ENCODE peak calls at places on chromosomes 13 and 19, in six cellular contexts. One of them, this sample, is unnamed.

GRCh38 chr19:7373862-7374261 is 25.1 kb downstream of the ARHGEF18 start:
- DNase-seq in SJSA1: no peak
- DNase-seq in adrenal gland: no peak
- DNase-seq in psoas muscle: peak; percentile 23
- DNase-seq in heart right ventricle: no peak
- DNase-seq in heart left ventricle: no peak
- DNase-seq in this sample: no peak

GRCh38 chr19:6268382-6268771 is 11.4 kb downstream of the MLLT1 start:
- DNase-seq in psoas muscle: no peak
- DNase-seq in heart left ventricle: no peak
- DNase-seq in SJSA1: no peak
- DNase-seq in heart right ventricle: no peak
- DNase-seq in adrenal gland: no peak
- DNase-seq in this sample: no peak

GRCh38 chr19:6235031-6235951 is 44.5 kb downstream of the MLLT1 start:
- DNase-seq in heart left ventricle: no peak
- DNase-seq in SJSA1: no peak
- DNase-seq in heart right ventricle: no peak
- DNase-seq in psoas muscle: no peak
- DNase-seq in adrenal gland: no peak
- DNase-seq in this sample: peak; percentile 12

GRCh38 chr13:114112231-114112825 is 20.1 kb downstream of the RASA3 start:
- DNase-seq in psoas muscle: peak; percentile 46
- DNase-seq in heart left ventricle: no peak
- DNase-seq in SJSA1: no peak
- DNase-seq in heart right ventricle: no peak
- DNase-seq in adrenal gland: peak; percentile 8
- DNase-seq in this sample: no peak

GRCh38 chr13:88919970-88920628 is 1248.9 kb downstream of the SLITRK5 start:
- DNase-seq in psoas muscle: no peak
- DNase-seq in adrenal gland: no peak
- DNase-seq in SJSA1: no peak
- DNase-seq in heart right ventricle: no peak
- DNase-seq in heart left ventricle: no peak
- DNase-seq in this sample: no peak

GRCh38 chr13:49620170-49620621 is 8.1 kb upstream of the ARL11 start:
- DNase-seq in heart right ventricle: peak; percentile 29
- DNase-seq in psoas muscle: no peak
- DNase-seq in adrenal gland: no peak
- DNase-seq in heart left ventricle: no peak
- DNase-seq in SJSA1: no peak
- DNase-seq in this sample: no peak

GRCh38 chr13:27665333-27665732 is 43.6 kb downstream of the POLR1D start:
- DNase-seq in heart right ventricle: no peak
- DNase-seq in psoas muscle: no peak
- DNase-seq in SJSA1: no peak
- DNase-seq in heart left ventricle: no peak
- DNase-seq in adrenal gland: no peak
- DNase-seq in this sample: no peak

GRCh38 chr19:1221141-1221903 is 15.7 kb downstream of the STK11 start:
- DNase-seq in adrenal gland: peak; percentile 93
- DNase-seq in psoas muscle: peak; percentile 94
- DNase-seq in heart left ventricle: peak; percentile 75
- DNase-seq in SJSA1: peak; percentile 71
- DNase-seq in heart right ventricle: peak; percentile 79
- DNase-seq in this sample: peak; percentile 79

GRCh38 chr19:55504252-55504603 is 16.0 kb downstream of the SSC5D start:
- DNase-seq in psoas muscle: no peak
- DNase-seq in heart left ventricle: no peak
- DNase-seq in heart right ventricle: no peak
- DNase-seq in SJSA1: no peak
- DNase-seq in adrenal gland: no peak
- DNase-seq in this sample: no peak
- H3K4me3 ChIP-seq in psoas muscle: peak overlapping the region; percentile 52
- H3K4me3 ChIP-seq in heart left ventricle: peak overlapping the region; percentile 58
- H3K4me3 ChIP-seq in heart right ventricle: peak overlapping the region; percentile 55
- H3K4me3 ChIP-seq in SJSA1: peak overlapping the region; percentile 32
- H3K4me3 ChIP-seq in adrenal gland: no peak overlapping the region
- H3K4me3 ChIP-seq in this sample: peak overlapping the region; percentile 69

GRCh38 chr19:10220695-10221094 is 10.4 kb downstream of the S1PR2 start:
- DNase-seq in adrenal gland: no peak
- DNase-seq in SJSA1: no peak
- DNase-seq in heart left ventricle: no peak
- DNase-seq in psoas muscle: no peak
- DNase-seq in heart right ventricle: no peak
- DNase-seq in this sample: no peak
- H3K4me1 ChIP-seq in adrenal gland: no peaks in the 10 kb centered on the region
- H3K4me1 ChIP-seq in SJSA1: peaks cover 11% of the 10 kb centered on the region
- H3K4me1 ChIP-seq in heart left ventricle: no peaks in the 10 kb centered on the region
- H3K4me1 ChIP-seq in psoas muscle: no peaks in the 10 kb centered on the region
- H3K4me1 ChIP-seq in heart right ventricle: no peaks in the 10 kb centered on the region
- H3K4me1 ChIP-seq in this sample: peaks cover 13% of the 10 kb centered on the region

DNA sequence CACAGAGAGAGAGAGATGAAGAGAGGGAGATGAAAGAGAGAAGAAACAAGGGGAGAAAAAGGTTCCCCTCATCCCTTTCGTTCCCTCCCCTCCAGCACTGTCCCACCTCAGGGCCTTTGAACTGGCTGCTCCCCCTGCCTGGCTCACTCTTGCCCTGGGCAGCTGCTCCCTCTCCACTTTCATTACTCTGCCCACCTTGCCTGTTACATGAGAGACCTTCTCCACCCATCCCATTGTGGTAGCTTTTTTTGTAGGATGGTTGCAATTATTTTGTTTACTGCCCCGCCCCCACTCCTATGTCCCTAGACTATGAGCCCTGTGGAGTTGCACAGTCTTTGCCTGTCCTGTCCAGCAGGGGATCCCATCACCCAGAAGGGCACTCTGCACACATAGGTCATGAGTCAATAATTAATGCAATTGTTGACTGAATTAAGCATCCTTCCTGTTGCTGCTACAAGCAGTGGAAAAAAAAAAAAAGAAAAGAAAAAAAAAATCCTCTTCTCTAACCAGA is 14.1 kb downstream of the C19orf81 start:
- DNase-seq in adrenal gland: no peak
- DNase-seq in heart left ventricle: no peak
- DNase-seq in psoas muscle: no peak
- DNase-seq in SJSA1: no peak
- DNase-seq in heart right ventricle: no peak
- DNase-seq in this sample: no peak
- H3K27me3 ChIP-seq in adrenal gland: peaks cover 23% of the 10 kb centered on the region
- H3K27me3 ChIP-seq in heart left ventricle: peaks cover 31% of the 10 kb centered on the region
- H3K27me3 ChIP-seq in psoas muscle: peaks cover 27% of the 10 kb centered on the region
- H3K27me3 ChIP-seq in SJSA1: peaks cover 47% of the 10 kb centered on the region
- H3K27me3 ChIP-seq in heart right ventricle: peaks cover 87% of the 10 kb centered on the region
- H3K27me3 ChIP-seq in this sample: peaks cover 100% of the 10 kb centered on the region

GRCh38 chr13:95643009-95643408 is 1.5 kb downstream of the DZIP1 start:
- DNase-seq in SJSA1: no peak
- DNase-seq in adrenal gland: no peak
- DNase-seq in heart right ventricle: no peak
- DNase-seq in heart left ventricle: no peak
- DNase-seq in psoas muscle: no peak
- DNase-seq in this sample: no peak

GRCh38 chr13:95641291-95641811 is 3.2 kb downstream of the DZIP1 start:
- DNase-seq in psoas muscle: no peak
- DNase-seq in heart left ventricle: no peak
- DNase-seq in SJSA1: no peak
- DNase-seq in adrenal gland: no peak
- DNase-seq in heart right ventricle: peak; percentile 13
- DNase-seq in this sample: no peak

GRCh38 chr13:95643471-95643813 is 1.1 kb downstream of the DZIP1 start:
- DNase-seq in adrenal gland: no peak
- DNase-seq in SJSA1: no peak
- DNase-seq in psoas muscle: no peak
- DNase-seq in heart left ventricle: no peak
- DNase-seq in heart right ventricle: no peak
- DNase-seq in this sample: no peak

GRCh38 chr13:95643814-95644598 is 500 bp downstream of the DZIP1 start:
- DNase-seq in adrenal gland: no peak
- DNase-seq in SJSA1: no peak
- DNase-seq in heart right ventricle: peak; percentile 24
- DNase-seq in heart left ventricle: peak; percentile 22
- DNase-seq in psoas muscle: peak; percentile 59
- DNase-seq in this sample: peak; percentile 18

DNA sequence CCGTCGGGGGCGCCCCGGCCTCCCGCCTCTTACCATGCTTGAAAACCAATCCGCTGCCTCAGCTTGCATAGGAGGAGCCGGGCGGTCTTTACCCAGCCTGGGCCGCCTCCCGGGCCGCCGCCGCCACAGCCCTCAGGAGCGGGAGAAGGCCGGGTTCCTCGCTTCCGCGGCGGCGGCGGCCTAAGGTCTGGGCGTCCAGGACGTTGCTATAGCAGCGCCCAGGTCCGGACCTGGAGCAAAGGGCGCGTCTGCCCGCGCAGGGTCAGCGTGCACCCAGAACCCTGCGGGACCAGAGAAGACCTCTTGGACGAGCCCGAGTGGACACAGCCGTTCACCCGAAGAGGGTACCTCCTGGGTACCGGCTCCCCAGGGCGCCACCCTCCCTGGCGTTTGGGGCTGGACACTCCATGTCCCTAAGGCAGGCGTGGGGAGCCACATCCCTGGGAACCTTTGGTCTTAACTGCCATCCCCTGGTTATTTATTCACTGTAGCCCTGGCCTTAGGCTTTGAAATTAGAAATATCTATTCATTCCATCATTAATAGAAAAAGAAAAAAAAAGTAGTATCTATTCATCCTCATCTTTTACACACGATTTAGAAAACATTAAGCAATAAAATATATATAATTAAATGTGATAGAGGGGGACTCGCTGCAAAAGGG is 2.4 kb downstream of the DZIP1 start:
- DNase-seq in heart left ventricle: peak; percentile 43
- DNase-seq in SJSA1: no peak
- DNase-seq in heart right ventricle: peak; percentile 54
- DNase-seq in adrenal gland: peak; percentile 24
- DNase-seq in psoas muscle: peak; percentile 58
- DNase-seq in this sample: peak; percentile 41
- H3K4me3 ChIP-seq in heart left ventricle: peak overlapping the region; percentile 52
- H3K4me3 ChIP-seq in SJSA1: no peak overlapping the region
- H3K4me3 ChIP-seq in heart right ventricle: peak overlapping the region; percentile 52
- H3K4me3 ChIP-seq in adrenal gland: no peak overlapping the region
- H3K4me3 ChIP-seq in psoas muscle: peak overlapping the region; percentile 49
- H3K4me3 ChIP-seq in this sample: peak overlapping the region; percentile 78

GRCh38 chr19:49497790-49498106 is 1.5 kb downstream of the RPS11 start:
- DNase-seq in heart left ventricle: no peak
- DNase-seq in adrenal gland: no peak
- DNase-seq in SJSA1: no peak
- DNase-seq in psoas muscle: no peak
- DNase-seq in heart right ventricle: no peak
- DNase-seq in this sample: no peak

GRCh38 chr19:49497047-49497789 is 984 bp downstream of the RPS11 start:
- DNase-seq in heart right ventricle: peak; percentile 32
- DNase-seq in adrenal gland: peak; percentile 79
- DNase-seq in heart left ventricle: peak; percentile 63
- DNase-seq in psoas muscle: peak; percentile 72
- DNase-seq in SJSA1: peak; percentile 68
- DNase-seq in this sample: peak; percentile 64

GRCh38 chr19:49496574-49497008 is 357 bp downstream of the RPS11 start:
- DNase-seq in SJSA1: no peak
- DNase-seq in heart left ventricle: no peak
- DNase-seq in adrenal gland: no peak
- DNase-seq in heart right ventricle: no peak
- DNase-seq in psoas muscle: no peak
- DNase-seq in this sample: no peak

GRCh38 chr19:49499030-49499670 is 2.9 kb downstream of the RPS11 start:
- DNase-seq in heart left ventricle: no peak
- DNase-seq in heart right ventricle: no peak
- DNase-seq in psoas muscle: no peak
- DNase-seq in SJSA1: no peak
- DNase-seq in adrenal gland: peak; percentile 81
- DNase-seq in this sample: no peak

DNA sequence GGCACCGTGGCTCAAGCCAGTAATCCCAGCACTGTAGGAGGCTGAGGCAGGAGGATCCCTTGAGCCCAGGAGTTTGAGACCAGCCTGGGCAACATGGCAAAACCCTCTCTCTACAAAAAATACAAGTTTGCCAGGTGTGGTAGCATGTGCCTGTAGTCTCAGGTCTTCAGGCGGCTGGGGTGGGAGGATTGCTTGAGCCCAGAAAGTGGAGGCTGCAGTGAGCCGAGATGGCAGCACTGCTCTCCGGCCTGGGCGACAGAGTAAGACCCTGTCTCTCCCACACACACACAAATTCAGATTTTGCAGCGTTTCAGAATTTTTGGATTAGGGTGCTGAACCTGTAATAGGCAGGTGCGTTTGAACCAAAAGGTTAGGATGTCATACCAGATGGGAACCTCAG is 2.2 kb downstream of the RPS11 start:
- DNase-seq in psoas muscle: no peak
- DNase-seq in heart left ventricle: no peak
- DNase-seq in adrenal gland: no peak
- DNase-seq in heart right ventricle: no peak
- DNase-seq in SJSA1: no peak
- DNase-seq in this sample: no peak
- H3K4me1 ChIP-seq in psoas muscle: peaks cover 41% of the 10 kb centered on the region
- H3K4me1 ChIP-seq in heart left ventricle: peaks cover 31% of the 10 kb centered on the region
- H3K4me1 ChIP-seq in adrenal gland: peaks cover 24% of the 10 kb centered on the region
- H3K4me1 ChIP-seq in heart right ventricle: peaks cover 14% of the 10 kb centered on the region
- H3K4me1 ChIP-seq in SJSA1: peaks cover 15% of the 10 kb centered on the region
- H3K4me1 ChIP-seq in this sample: peaks cover 66% of the 10 kb centered on the region

GRCh38 chr19:53906211-53907192 is 2.6 kb upstream of the CACNG7 start:
- DNase-seq in SJSA1: no peak
- DNase-seq in heart right ventricle: peak; percentile 59
- DNase-seq in psoas muscle: peak; percentile 72
- DNase-seq in heart left ventricle: peak; percentile 50
- DNase-seq in adrenal gland: peak; percentile 33
- DNase-seq in this sample: peak; percentile 42
- H3K27me3 ChIP-seq in SJSA1: peaks cover 48% of the 10 kb centered on the region
- H3K27me3 ChIP-seq in heart right ventricle: peaks cover 53% of the 10 kb centered on the region
- H3K27me3 ChIP-seq in psoas muscle: peaks cover 35% of the 10 kb centered on the region
- H3K27me3 ChIP-seq in heart left ventricle: peaks cover 51% of the 10 kb centered on the region
- H3K27me3 ChIP-seq in adrenal gland: peaks cover 43% of the 10 kb centered on the region
- H3K27me3 ChIP-seq in this sample: peaks cover 96% of the 10 kb centered on the region

This sample was measured in left ventricle myocardium inferior.